ENCODE peak calls at places on chromosomes 4 and X, in seven cellular contexts. A is right lobe of liver, N is stomach, W is GM12878, H is upper lobe of left lung, J is Peyer's patch, F is breast epithelium. R is an unnamed sample. For H3K4me1 and H3K27me3, the result is how much of the 10 kb centered on the place peaks cover.

GRCh38 chr4:74123065-74123728 is 24.2 kb upstream of the CXCL2 start:
- DNase-seq in H (no peak), N (no peak), F (no peak), A (peak), J (no peak), W (no peak), R (no peak)

GRCh38 chrX:135543924-135544323 is 23.5 kb downstream of the INTS6L start:
- DNase-seq in N (no peak), H (no peak), F (no peak), A (no peak), W (no peak), J (no peak), R (no peak)

GRCh38 chr4:132269303-132269990 is 879.6 kb upstream of the PCDH10 start:
- DNase-seq in H (no peak), W (no peak), N (no peak), A (no peak), J (no peak), F (no peak), R (no peak)

GRCh38 chr4:105171912-105172311 is 25.2 kb downstream of the TET2 start:
- DNase-seq in A (no peak), F (no peak), J (no peak), W (no peak), H (no peak), N (no peak), R (no peak)

GRCh38 chr4:189090174-189090814 is 850.4 kb upstream of the FRG1 start:
- DNase-seq in A (no peak), H (no peak), N (no peak), F (no peak), W (no peak), J (no peak), R (no peak)

GRCh38 chr4:38314663-38315062 is 349.3 kb upstream of the KLF3 start:
- DNase-seq in J (peak), A (peak), W (no peak), N (peak), H (no peak), F (peak), R (no peak)

GRCh38 chr4:40515398-40516293 is 114.0 kb downstream of the RBM47 start:
- DNase-seq in H (no peak), A (peak), F (no peak), J (peak), W (peak), N (peak), R (no peak)

GRCh38 chrX:155966876-155967275 is 30.6 kb upstream of the IL9R start:
- DNase-seq in A (no peak), J (no peak), H (no peak), F (no peak), W (peak), N (no peak), R (peak)

GRCh38 chr4:76821661-76822060 is 76.3 kb downstream of the SOWAHB start:
- DNase-seq in W (no peak), F (no peak), A (no peak), N (no peak), J (no peak), H (no peak), R (no peak)

GRCh38 chr4:73603307-73603710 is 16.9 kb downstream of the RASSF6 start:
- DNase-seq in N (peak), F (no peak), J (peak), A (no peak), W (no peak), H (no peak), R (no peak)

GRCh38 chr4:15714141-15714540 is 11.3 kb downstream of the BST1 start:
- DNase-seq in H (no peak), A (no peak), J (no peak), F (no peak), W (no peak), N (no peak), R (no peak)

GRCh38 chrX:136909119-136909705 is 28.7 kb upstream of the RBMX start:
- DNase-seq in H (peak), F (peak), A (peak), N (peak), J (peak), W (peak), R (peak)

GRCh38 chr4:124530464-124531077 is 182.0 kb downstream of the ANKRD50 start:
- DNase-seq in H (no peak), W (no peak), N (no peak), J (no peak), A (no peak), F (no peak), R (no peak)

GRCh38 chrX:147950352-147950751 is 30.8 kb upstream of the FMR1NB start:
- DNase-seq in F (no peak), A (no peak), H (no peak), N (no peak), J (no peak), W (no peak), R (no peak)

GRCh38 chr4:98662619-98663225 is 4.3 kb upstream of the TSPAN5 start:
- DNase-seq in J (no peak), H (no peak), F (no peak), N (no peak), W (no peak), A (no peak), R (no peak)

GRCh38 chrX:38882894-38883620 is 81.8 kb downstream of the MID1IP1 start:
- DNase-seq in W (no peak), N (peak), A (no peak), J (no peak), F (no peak), H (no peak), R (no peak)

GRCh38 chrX:143437439-143437838 is 79.8 kb downstream of the SPANXN3 start:
- DNase-seq in N (no peak), H (no peak), F (no peak), W (no peak), A (no peak), J (no peak), R (no peak)

GRCh38 chr4:87521757-87522374 is 7.3 kb downstream of the SPARCL1 start:
- DNase-seq in F (no peak), A (no peak), W (no peak), H (no peak), N (no peak), J (no peak), R (no peak)

GRCh38 chr4:71765837-71766236 is 18.0 kb downstream of the GC start:
- DNase-seq in A (no peak), N (no peak), J (no peak), F (no peak), W (no peak), H (no peak), R (no peak)

GRCh38 chr4:138775890-138776289 is 239.7 kb upstream of the NOCT start:
- DNase-seq in H (no peak), J (no peak), A (no peak), N (no peak), W (peak), F (no peak), R (no peak)

GRCh38 chrX:37825225-37825842 is 22.0 kb downstream of the DYNLT3 start:
- DNase-seq in N (peak), H (no peak), W (no peak), F (peak), J (no peak), A (no peak), R (no peak)

GRCh38 chr4:83197555-83198235 is 83.2 kb upstream of the PLAC8 start:
- DNase-seq in N (no peak), W (no peak), F (no peak), H (no peak), J (no peak), A (no peak), R (no peak)

GRCh38 chr4:137531951-137532868 is at the start of gene PCDH18:
- DNase-seq in J (peak), A (peak), F (peak), N (peak), H (no peak), W (peak), R (no peak)

GRCh38 chr4:1783970-1784369 is 9.1 kb upstream of the FGFR3 start:
- DNase-seq in N (no peak), A (no peak), J (no peak), W (no peak), F (no peak), H (no peak), R (no peak)

GRCh38 chrX:149628280-149628679 is 3.3 kb downstream of the TMEM185A start:
- DNase-seq in H (no peak), J (no peak), N (no peak), F (no peak), W (no peak), A (no peak), R (no peak)

GRCh38 chr4:75630932-75631320 is 598 bp upstream of the CDKL2 start:
- DNase-seq in F (no peak), A (no peak), H (no peak), J (no peak), N (no peak), W (no peak), R (no peak)

GRCh38 chrX:68918202-68918601 is 89.4 kb downstream of the EFNB1 start:
- DNase-seq in H (no peak), W (no peak), F (no peak), N (no peak), J (no peak), A (no peak), R (no peak)

GRCh38 chrX:22690116-22690515 is 309.6 kb upstream of the DDX53 start:
- DNase-seq in H (no peak), A (no peak), N (no peak), J (no peak), F (no peak), W (no peak), R (no peak)

GRCh38 chr4:42654606-42655005 is 2.3 kb downstream of the ATP8A1 start:
- DNase-seq in W (no peak), N (no peak), J (no peak), F (no peak), A (no peak), H (no peak), R (no peak)

GRCh38 chrX:11427082-11428033 is 134.1 kb downstream of the AMELX start:
- DNase-seq in A (peak), J (peak), W (no peak), N (peak), F (no peak), H (peak), R (no peak)

GRCh38 chr4:87975466-87975865 is at the start of gene SPP1:
- DNase-seq in J (no peak), A (peak), F (no peak), H (no peak), N (no peak), W (no peak), R (no peak)

GRCh38 chr4:108166038-108166437 is 2.7 kb downstream of the LEF1 start:
- DNase-seq in H (no peak), J (no peak), A (no peak), F (no peak), W (no peak), N (no peak), R (no peak)

GRCh38 chrX:22527302-22527701 is 254.6 kb downstream of the CBLL2 start:
- DNase-seq in N (no peak), A (no peak), J (no peak), W (peak), H (no peak), F (no peak), R (no peak)

GRCh38 chrX:103780701-103781402 is 4.2 kb downstream of the PLP1 start:
- DNase-seq in F (no peak), W (no peak), A (no peak), N (no peak), H (no peak), J (no peak), R (peak)

GRCh38 chr4:95850161-95850560 is 10.3 kb downstream of the PDHA2 start:
- DNase-seq in F (no peak), A (no peak), W (no peak), N (no peak), H (no peak), J (no peak), R (no peak)

GRCh38 chrX:108732630-108733321 is 3.6 kb downstream of the IRS4 start:
- DNase-seq in A (no peak), W (no peak), H (no peak), F (no peak), J (no peak), N (no peak), R (no peak)

GRCh38 chr4:55216871-55217635 is 91.7 kb upstream of the KDR start:
- DNase-seq in F (no peak), W (no peak), H (no peak), N (no peak), A (no peak), J (no peak), R (no peak)

DNA sequence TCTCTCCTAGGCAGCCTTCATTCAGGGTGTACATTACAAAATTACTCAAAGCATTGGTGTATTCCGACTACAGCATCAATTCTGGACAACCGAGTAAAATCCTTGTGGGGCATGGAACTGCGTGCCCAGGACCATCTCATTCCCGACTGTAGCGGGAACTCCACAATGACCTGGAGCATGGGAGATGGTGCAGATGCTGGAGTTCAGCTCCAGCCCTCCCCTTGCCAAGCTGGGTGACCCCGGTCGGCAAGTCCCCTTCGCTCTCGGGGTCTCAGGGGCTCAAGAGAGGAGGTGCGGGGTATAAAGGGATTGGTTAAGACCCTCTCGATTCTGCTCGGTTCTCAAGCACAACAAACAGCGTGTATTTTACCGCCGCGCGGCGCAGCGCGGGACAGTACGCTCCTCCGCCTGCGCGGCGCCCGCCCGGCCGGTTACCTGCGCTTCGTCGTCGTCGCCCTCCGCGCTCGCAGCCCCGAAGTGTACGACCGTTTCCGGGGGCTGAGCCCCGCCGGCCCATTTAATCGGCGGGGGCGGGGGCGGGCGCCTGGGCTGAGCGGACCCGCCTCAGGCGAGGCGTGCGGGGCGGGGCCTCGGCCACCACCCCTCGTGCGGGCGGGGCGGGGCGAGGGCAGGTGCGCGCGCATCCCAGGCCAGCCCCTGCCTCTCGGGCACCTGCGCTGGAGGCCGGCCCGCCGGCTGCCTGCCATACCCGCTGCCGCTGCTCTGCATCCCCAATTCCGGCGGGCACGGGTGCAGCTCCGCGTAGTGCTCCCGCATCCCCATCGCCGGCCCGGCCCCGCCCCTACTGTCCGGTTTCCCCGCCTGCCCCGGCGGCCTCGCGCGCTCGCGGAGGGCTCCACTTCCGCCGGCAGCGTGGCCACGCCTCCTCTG is at the start of gene G6PD:
- DNase-seq in H (peak), J (peak), F (no peak), N (peak), W (no peak), A (no peak), R (no peak)
- TF ChIP-seq POLR2A in H (peak), J (peak), F (no peak), N (no peak), W (peak), A (peak), R (no peak)

GRCh38 chrX:13702390-13702789 is 13.5 kb downstream of the RAB9A start:
- DNase-seq in F (no peak), A (no peak), W (no peak), N (no peak), J (no peak), H (no peak), R (no peak)
- H3K4me1 ChIP-seq in F (under half), A (under half), W (under half), N (under half), J (under half), H (under half), R (under half)

GRCh38 chrX:154117566-154117965 is 20.0 kb upstream of the MECP2 start:
- DNase-seq in F (no peak), N (no peak), J (no peak), A (no peak), W (no peak), H (no peak), R (no peak)
- H3K27me3 ChIP-seq in F (under half), N (under half), J (under half), A (under half), W (under half), H (under half), R (under half)

GRCh38 chrX:53283099-53283498 is 1.7 kb upstream of the IQSEC2 start:
- DNase-seq in H (no peak), A (no peak), F (no peak), W (no peak), J (no peak), N (no peak), R (no peak)

GRCh38 chrX:53280703-53281320 is 572 bp downstream of the IQSEC2 start:
- DNase-seq in W (no peak), H (no peak), N (no peak), A (no peak), J (peak), F (no peak), R (no peak)

GRCh38 chrX:53280316-53280702 is 1.1 kb downstream of the IQSEC2 start:
- DNase-seq in H (no peak), W (no peak), A (no peak), J (no peak), F (no peak), N (no peak), R (no peak)

GRCh38 chrX:53282313-53282712 is 929 bp upstream of the IQSEC2 start:
- DNase-seq in W (no peak), N (no peak), A (no peak), H (no peak), F (no peak), J (no peak), R (no peak)

DNA sequence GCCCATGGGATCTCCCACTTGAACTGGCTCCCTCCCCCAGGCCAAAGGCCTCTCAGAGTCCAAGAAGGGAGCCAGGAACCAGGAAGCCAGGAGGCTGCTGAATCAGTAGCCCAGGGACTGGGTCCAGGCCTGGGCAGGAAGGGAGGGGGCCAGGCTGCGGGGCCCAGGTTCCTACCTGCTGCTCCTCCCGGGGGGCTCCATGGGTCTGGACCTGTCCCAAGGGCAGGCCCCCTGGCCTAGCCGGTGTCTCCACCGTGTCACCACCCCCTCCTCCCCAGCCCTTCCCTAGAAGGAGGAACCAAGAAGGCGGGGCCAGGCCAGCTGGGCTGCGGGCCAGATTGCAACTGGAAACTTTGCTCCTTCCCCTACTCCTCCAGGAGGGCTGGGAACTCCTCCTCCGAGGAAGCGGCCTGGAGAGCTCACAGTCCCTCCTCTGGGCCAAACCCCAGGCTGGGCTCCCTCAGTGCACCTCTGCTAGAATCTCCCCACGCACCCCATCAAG is at the start of gene IQSEC2:
- DNase-seq in W (no peak), N (peak), J (peak), A (peak), H (peak), F (peak), R (no peak)
- TF ChIP-seq POLR2A in W (no peak), N (no peak), J (peak), A (no peak), H (no peak), F (no peak), R (no peak)

GRCh38 chr4:5893591-5893990 is 705 bp upstream of the CRMP1 start:
- DNase-seq in H (no peak), N (no peak), F (no peak), W (no peak), A (no peak), J (no peak), R (no peak)
- H3K4me1 ChIP-seq in H (under half), N (under half), F (under half), W (under half), A (under half), J (under half), R (under half)

GRCh38 chr4:148441986-148442829 is at the start of gene NR3C2:
- DNase-seq in N (peak), H (peak), J (peak), A (peak), W (peak), F (peak), R (peak)
- H3K27me3 ChIP-seq in N (under half), H (under half), J (under half), A (under half), W (under half), F (under half), R (under half)